ENCODE peak calls at places on chromosomes 5 and 9, in eight cellular contexts. T is GM12878, I is HFF-Myc, V is breast epithelium, N is pancreas, Q is psoas muscle, Y is choroid plexus epithelial cell, R is left lung. E is an unnamed sample.

GRCh38 chr5:150070277-150070638 is 16.1 kb downstream of the CSF1R start:
- DNase-seq in V (no peak), Y (no peak), T (no peak), N (no peak), Q (peak), I (no peak), R (no peak), E (no peak)

GRCh38 chr5:33049845-33050244 is 338.7 kb downstream of the NPR3 start:
- DNase-seq in T (no peak), I (peak), V (no peak), R (no peak), Y (peak), N (no peak), Q (no peak), E (peak)

GRCh38 chr5:157241483-157241882 is 24.4 kb upstream of the CYFIP2 start:
- DNase-seq in T (no peak), I (no peak), Y (no peak), R (no peak), N (no peak), V (no peak), Q (no peak), E (no peak)

GRCh38 chr9:131153585-131153984 is 28.2 kb downstream of the NUP214 start:
- DNase-seq in N (no peak), R (no peak), V (no peak), I (no peak), T (no peak), Q (no peak), Y (no peak), E (no peak)

GRCh38 chr5:39224196-39224754 is 4.9 kb upstream of the FYB1 start:
- DNase-seq in Y (peak), Q (peak), N (no peak), I (no peak), R (peak), T (no peak), V (no peak), E (peak)

GRCh38 chr5:124832510-124832909 is 86.1 kb upstream of the ZNF608 start:
- DNase-seq in Y (no peak), T (no peak), I (no peak), R (no peak), V (no peak), Q (no peak), N (no peak), E (no peak)

GRCh38 chr5:147169399-147169798 is 65.4 kb upstream of the STK32A start:
- DNase-seq in Q (no peak), Y (peak), R (no peak), I (no peak), T (no peak), V (no peak), N (peak), E (peak)

GRCh38 chr5:148374693-148375360 is 8.9 kb upstream of the FBXO38 start:
- DNase-seq in Y (peak), N (peak), Q (no peak), I (no peak), V (no peak), R (no peak), T (no peak), E (peak)

GRCh38 chr9:127970401-127971313 is 10.1 kb downstream of the EEIG1 start:
- DNase-seq in I (no peak), R (no peak), V (no peak), T (peak), N (no peak), Y (peak), Q (no peak), E (no peak)

GRCh38 chr5:34005211-34005610 is 2.6 kb downstream of the AMACR start:
- DNase-seq in N (no peak), V (no peak), I (no peak), T (no peak), Y (no peak), R (no peak), Q (no peak), E (no peak)

GRCh38 chr9:126117631-126118030 is 209.0 kb upstream of the MVB12B start:
- DNase-seq in I (no peak), Y (no peak), V (no peak), Q (no peak), N (no peak), R (peak), T (no peak), E (no peak)

GRCh38 chr5:59637878-59638580 is 255.5 kb downstream of the PDE4D start:
- DNase-seq in I (no peak), Q (no peak), V (no peak), Y (no peak), T (no peak), R (no peak), N (no peak), E (no peak)

GRCh38 chr9:125829743-125830142 is 82.6 kb downstream of the PBX3 start:
- DNase-seq in T (peak), I (no peak), Y (peak), V (no peak), N (no peak), R (no peak), Q (no peak), E (no peak)

GRCh38 chr9:129555512-129556203 is 65.2 kb downstream of the C9orf50 start:
- DNase-seq in I (no peak), R (no peak), V (no peak), N (no peak), T (no peak), Q (peak), Y (no peak), E (no peak)

GRCh38 chr9:84563691-84564090 is 105.8 kb upstream of the NTRK2 start:
- DNase-seq in I (no peak), N (no peak), R (no peak), T (no peak), V (no peak), Y (no peak), Q (no peak), E (no peak)

GRCh38 chr5:123992641-123993040 is 480.7 kb downstream of the CSNK1G3 start:
- DNase-seq in Q (no peak), R (no peak), N (no peak), I (no peak), T (no peak), V (no peak), Y (peak), E (peak)

GRCh38 chr5:74895906-74896305 is 29.7 kb upstream of the FAM169A start:
- DNase-seq in R (no peak), V (peak), Q (no peak), Y (peak), I (peak), N (peak), T (no peak), E (peak)

GRCh38 chr5:115435776-115436712 is 108.5 kb downstream of the FEM1C start:
- DNase-seq in I (no peak), T (no peak), R (no peak), V (no peak), N (no peak), Q (no peak), Y (no peak), E (peak)

GRCh38 chr9:2065704-2066103 is 50.6 kb downstream of the SMARCA2 start:
- DNase-seq in R (no peak), Y (no peak), I (no peak), N (no peak), V (no peak), T (no peak), Q (no peak), E (no peak)

GRCh38 chr5:76807296-76807695 is 11.5 kb upstream of the F2RL1 start:
- DNase-seq in Y (peak), R (no peak), N (no peak), Q (no peak), V (no peak), T (no peak), I (no peak), E (no peak)

GRCh38 chr5:154505567-154505966 is 27.5 kb upstream of the HAND1 start:
- DNase-seq in Q (no peak), T (no peak), Y (no peak), R (no peak), N (no peak), I (no peak), V (no peak), E (no peak)

GRCh38 chr9:100578610-100579009 is 731 bp downstream of the CAVIN4 start:
- DNase-seq in T (no peak), V (no peak), R (no peak), N (no peak), I (no peak), Y (no peak), Q (no peak), E (no peak)

GRCh38 chr5:86971034-86971511 is 296.6 kb upstream of the RASA1 start:
- DNase-seq in T (no peak), R (no peak), I (no peak), N (no peak), V (no peak), Y (peak), Q (no peak), E (no peak)
- TF ChIP-seq CTCF in T (peak), R (no peak), I (no peak), N (no peak), V (no peak), Y (peak), Q (peak), E (no peak)

GRCh38 chr9:121281614-121282291 is 13.8 kb downstream of the GSN start:
- DNase-seq in Y (peak), T (no peak), R (peak), V (peak), N (peak), I (no peak), Q (peak), E (peak)
- H3K4me3 ChIP-seq in Y (no peak), T (no peak), R (no peak), V (peak), N (no peak), I (no peak), Q (no peak), E (no peak)

DNA sequence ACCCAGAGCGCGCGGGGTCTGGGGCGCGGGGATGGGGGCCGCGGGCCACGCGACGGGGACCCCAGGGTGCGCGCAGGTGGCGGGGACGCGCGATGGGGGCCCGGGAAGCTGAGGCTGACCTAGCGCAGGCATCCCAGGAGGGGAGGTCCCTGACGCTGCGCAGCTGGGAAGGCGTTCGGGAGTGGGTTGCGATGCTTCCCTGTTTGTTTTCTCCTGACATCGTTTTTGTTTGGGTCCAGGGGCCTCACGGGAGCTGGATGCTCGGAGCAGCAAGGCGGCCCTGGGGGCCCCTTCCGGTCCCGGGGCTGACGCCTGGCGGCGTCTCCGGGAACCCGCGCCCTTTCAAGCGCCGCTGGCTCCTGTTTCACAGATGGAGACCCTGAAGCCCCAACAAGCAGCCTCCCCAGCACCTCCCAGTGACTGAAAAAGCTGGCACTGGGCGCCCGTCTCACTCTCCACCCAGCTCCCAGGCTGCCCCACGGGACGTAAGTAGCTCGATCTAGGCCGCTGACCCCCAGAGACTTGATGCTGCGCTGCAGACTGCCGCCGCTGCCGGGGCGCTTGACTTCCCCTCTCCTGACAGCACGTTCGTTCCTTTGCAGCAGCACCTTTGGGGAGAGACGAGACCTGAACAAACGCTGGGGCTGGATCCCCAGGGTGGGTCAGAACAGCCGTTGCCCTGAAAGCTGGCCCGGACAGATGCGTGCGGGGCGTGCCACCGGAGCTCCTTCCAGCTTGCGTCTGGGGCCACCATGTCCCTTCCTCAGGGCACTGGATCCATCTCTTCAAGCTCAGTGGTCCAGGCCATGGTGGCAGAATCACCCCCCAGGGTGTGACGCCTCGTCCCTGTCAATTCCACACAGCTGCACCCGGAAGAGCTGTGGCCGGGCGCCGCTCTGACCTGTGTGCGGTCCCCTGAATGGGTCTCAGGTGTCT is 593 bp downstream of the BRD3OS start:
- DNase-seq in Y (peak), N (no peak), T (no peak), Q (peak), R (peak), V (peak), I (peak), E (no peak)
- TF ChIP-seq CTCF in Y (peak), N (no peak), T (peak), Q (no peak), R (no peak), V (no peak), I (peak), E (peak)

DNA sequence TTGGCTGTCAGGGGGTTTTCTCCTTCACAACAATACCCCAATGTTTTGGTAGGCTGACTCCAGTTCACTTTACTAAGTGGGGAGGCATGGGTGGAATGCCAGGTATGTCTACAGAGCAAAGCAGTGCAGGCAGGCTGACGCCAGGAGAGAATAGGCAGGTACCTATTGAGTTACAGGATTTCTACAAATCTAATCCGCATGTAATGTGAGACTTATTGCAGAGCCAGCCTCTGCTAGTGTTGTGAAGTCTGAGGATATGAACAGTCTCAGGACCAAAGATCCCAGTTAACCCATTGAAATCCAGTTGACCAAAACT is 156.9 kb upstream of the ISL1 start:
- DNase-seq in Y (no peak), I (no peak), V (no peak), T (no peak), N (peak), Q (no peak), R (no peak), E (peak)
- H3K4me3 ChIP-seq in Y (no peak), I (no peak), V (no peak), T (no peak), N (no peak), Q (no peak), R (no peak), E (no peak)